ENCODE peak calls at places on chromosomes 5 and 9, in four cellular contexts. Z, K, B and T are unnamed samples.

GRCh38 chr9:13082796-13083195 is 196.7 kb downstream of the MPDZ start:
- DNase-seq in Z (peak; percentile 60), K (no peak), B (no peak), T (no peak)

GRCh38 chr5:26487553-26487952 is 550.8 kb downstream of the CDH9 start:
- DNase-seq in Z (no peak), K (no peak), B (no peak), T (peak; percentile 79)

GRCh38 chr9:94642526-94642925 is 3.2 kb upstream of the FBP1 start:
- DNase-seq in Z (no peak), K (no peak), B (no peak), T (no peak)

GRCh38 chr5:155085282-155085990 is 71.9 kb downstream of the KIF4B start:
- DNase-seq in Z (peak; percentile 86), K (no peak), B (no peak), T (no peak)

GRCh38 chr9:130789747-130790672 is 45.0 kb upstream of the ABL1 start:
- DNase-seq in Z (no peak), K (no peak), B (no peak), T (no peak)

GRCh38 chr5:177105546-177106476 is 19.1 kb downstream of the FGFR4 start:
- DNase-seq in Z (no peak), K (no peak), B (no peak), T (no peak)

GRCh38 chr9:119003218-119003617 is 366.0 kb downstream of the BRINP1 start:
- DNase-seq in Z (no peak), K (no peak), B (peak; percentile 63), T (no peak)

GRCh38 chr5:169350759-169351240 is 49.9 kb upstream of the SLIT3 start:
- DNase-seq in Z (peak; percentile 97), K (no peak), B (peak; percentile 76), T (peak; percentile 82)

GRCh38 chr5:180739271-180739670 is 587 bp downstream of the OR2Y1 start:
- DNase-seq in Z (no peak), K (no peak), B (no peak), T (no peak)

GRCh38 chr5:116510525-116510924 is 64.1 kb downstream of the SEMA6A start:
- DNase-seq in Z (no peak), K (no peak), B (peak; percentile 49), T (no peak)

GRCh38 chr5:38463634-38464521 is 92.6 kb downstream of the LIFR start:
- DNase-seq in Z (peak; percentile 33), K (no peak), B (peak; percentile 95), T (no peak)

GRCh38 chr9:134181648-134182034 is 17.3 kb upstream of the RNU6ATAC start:
- DNase-seq in Z (no peak), K (no peak), B (no peak), T (no peak)

GRCh38 chr5:151651997-151652645 is 34.6 kb downstream of the SPARC start:
- DNase-seq in Z (peak; percentile 93), K (peak; percentile 84), B (peak; percentile 83), T (peak; percentile 88)

GRCh38 chr9:134325096-134325812 is 1.0 kb upstream of the RXRA start:
- DNase-seq in Z (peak; percentile 66), K (no peak), B (peak; percentile 83), T (peak; percentile 68)

GRCh38 chr5:90528704-90529233 is 615 bp downstream of the LYSMD3 start:
- DNase-seq in Z (peak; percentile 56), K (no peak), B (peak; percentile 62), T (peak; percentile 51)

GRCh38 chr9:92289708-92290390 is 3.6 kb downstream of the IARS1 start:
- DNase-seq in Z (no peak), K (no peak), B (peak; percentile 11), T (no peak)

GRCh38 chr5:16568875-16569580 is 47.8 kb downstream of the RETREG1 start:
- DNase-seq in Z (peak; percentile 1), K (no peak), B (no peak), T (no peak)

GRCh38 chr9:37953775-37954437 is 50.0 kb upstream of the SLC25A51 start:
- DNase-seq in Z (peak; percentile 53), K (no peak), B (peak; percentile 99), T (peak; percentile 56)

GRCh38 chr5:111422747-111423455 is 89.4 kb downstream of the STARD4 start:
- DNase-seq in Z (no peak), K (no peak), B (no peak), T (no peak)

GRCh38 chr9:124475158-124475867 is 25.1 kb downstream of the ADGRD2 start:
- DNase-seq in Z (no peak), K (peak; percentile 69), B (no peak), T (no peak)

GRCh38 chr5:67214713-67215591 is 18.4 kb upstream of the CD180 start:
- DNase-seq in Z (no peak), K (no peak), B (no peak), T (no peak)

GRCh38 chr5:134846641-134846960 is 833 bp downstream of the C5orf24 start:
- DNase-seq in Z (no peak), K (no peak), B (peak; percentile 51), T (peak; percentile 27)

GRCh38 chr5:1386274-1386717 is 41.4 kb upstream of the CLPTM1L start:
- DNase-seq in Z (peak; percentile 73), K (peak; percentile 69), B (peak; percentile 8), T (peak; percentile 33)

GRCh38 chr9:88889386-88889785 is 101.9 kb upstream of the S1PR3 start:
- DNase-seq in Z (no peak), K (no peak), B (no peak), T (no peak)

GRCh38 chr9:63859475-63860215 is 1425.4 kb downstream of the FOXD4L5 start:
- DNase-seq in Z (peak; percentile 31), K (no peak), B (no peak), T (no peak)

GRCh38 chr5:173020643-173021042 is 35.5 kb upstream of the CREBRF start:
- DNase-seq in Z (no peak), K (no peak), B (no peak), T (no peak)

GRCh38 chr5:69075522-69076169 is 18.2 kb upstream of the SLC30A5 start:
- DNase-seq in Z (no peak), K (no peak), B (no peak), T (no peak)

GRCh38 chr9:124098141-124098905 is 86.8 kb downstream of the LHX2 start:
- DNase-seq in Z (peak; percentile 55), K (no peak), B (no peak), T (no peak)

GRCh38 chr5:10289353-10289752 is 18.3 kb downstream of the CMBL start:
- DNase-seq in Z (no peak), K (no peak), B (no peak), T (no peak)

DNA sequence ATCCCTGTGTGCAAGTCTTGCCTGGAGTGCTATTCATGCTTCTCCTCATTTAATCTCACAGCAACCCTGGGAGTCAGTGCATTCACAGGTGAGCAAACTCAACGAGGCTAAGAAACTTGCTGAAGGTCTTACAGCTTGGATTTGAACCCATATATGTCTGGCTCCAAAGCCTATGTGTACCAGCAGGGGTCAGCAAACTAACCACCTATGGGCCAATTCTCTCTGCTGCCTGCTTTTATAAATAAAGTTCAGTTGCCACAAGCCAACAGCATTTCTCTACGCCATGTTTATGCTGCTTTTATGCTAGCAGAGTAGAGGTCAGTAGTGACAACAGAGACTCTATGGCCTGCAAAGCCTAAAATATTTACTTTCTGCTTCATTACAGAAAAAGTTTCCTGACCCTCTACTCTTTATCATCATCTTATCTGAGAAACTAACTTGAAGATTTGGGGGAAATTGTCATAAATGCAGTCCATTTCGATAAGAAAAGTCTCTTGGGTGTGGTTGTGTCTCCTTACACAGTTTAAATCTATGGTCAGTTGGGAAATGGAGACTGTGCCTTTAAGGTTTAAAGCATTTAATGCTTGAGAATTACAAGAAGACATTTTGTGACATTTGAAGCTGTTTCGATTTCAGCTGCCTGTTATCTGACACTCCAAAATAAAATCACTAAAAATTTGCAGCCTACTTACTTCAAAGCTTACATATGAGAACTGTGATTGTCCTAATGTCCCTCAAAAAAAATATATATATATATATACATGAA is 137.7 kb downstream of the PRELID2 start:
- DNase-seq in Z (peak; percentile 70), K (peak; percentile 51), B (peak; percentile 46), T (peak; percentile 70)
- H2BK5ac ChIP-seq in Z (no peak overlapping the region), K (no peak overlapping the region), B (no peak overlapping the region), T (no peak overlapping the region)

DNA sequence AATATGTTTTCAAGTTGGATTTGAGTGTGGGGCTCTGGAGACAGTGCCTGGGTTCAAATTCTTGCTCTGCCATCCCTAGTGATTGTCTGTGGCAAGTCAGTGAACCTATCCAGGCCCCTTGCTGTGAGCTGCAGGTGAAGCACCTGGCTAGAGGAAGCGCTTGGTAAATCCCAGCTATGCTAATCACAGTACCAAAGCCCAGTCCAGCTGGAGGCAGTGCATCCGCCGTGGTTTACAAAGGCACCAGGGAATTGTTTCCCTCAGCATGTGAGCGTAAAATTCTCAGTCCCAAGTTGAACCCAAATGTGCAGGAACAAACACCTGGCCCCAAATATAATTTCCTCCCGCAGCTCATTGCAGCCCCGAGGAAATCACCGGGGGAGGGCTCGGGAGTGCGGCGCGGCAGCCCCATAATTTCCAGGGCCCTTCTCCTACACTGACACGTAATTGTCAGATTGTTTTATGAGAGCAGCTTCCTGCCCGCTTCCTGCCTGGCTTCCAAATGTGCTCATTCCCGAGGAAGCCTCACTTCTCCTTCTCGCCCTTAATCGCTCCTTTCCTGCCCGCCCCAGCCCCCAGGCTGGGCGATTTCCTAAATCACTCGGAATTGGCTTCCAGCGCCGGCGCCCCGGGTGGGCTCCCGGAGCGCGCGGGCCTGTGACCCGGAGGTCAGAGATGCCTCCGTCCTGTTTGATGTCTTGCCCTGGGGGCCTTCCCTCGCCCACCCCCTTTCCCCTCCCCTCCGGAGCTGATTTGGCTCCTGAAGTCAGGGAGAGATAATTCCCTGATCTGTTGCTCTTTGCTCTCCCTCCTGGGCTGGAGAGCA is 134.4 kb downstream of the FGF1 start:
- DNase-seq in Z (peak; percentile 89), K (peak; percentile 82), B (peak; percentile 58), T (peak; percentile 91)
- H3K23ac ChIP-seq in Z (no peak overlapping the region), K (no peak overlapping the region), B (no peak overlapping the region), T (peak overlapping the region; percentile 29)

GRCh38 chr9:137457406-137458193 is 1.5 kb downstream of the NSMF start:
- DNase-seq in Z (no peak), K (no peak), B (no peak), T (no peak)
- H2BK5ac ChIP-seq in Z (no peak overlapping the region), K (no peak overlapping the region), B (no peak overlapping the region), T (no peak overlapping the region)

GRCh38 chr9:101485873-101486692 is 47.6 kb upstream of the RNF20 start:
- DNase-seq in Z (peak; percentile 21), K (peak; percentile 75), B (peak; percentile 52), T (peak; percentile 77)
- H3K23ac ChIP-seq in Z (no peak overlapping the region), K (no peak overlapping the region), B (peak overlapping the region; percentile 88), T (peak overlapping the region; percentile 9)

DNA sequence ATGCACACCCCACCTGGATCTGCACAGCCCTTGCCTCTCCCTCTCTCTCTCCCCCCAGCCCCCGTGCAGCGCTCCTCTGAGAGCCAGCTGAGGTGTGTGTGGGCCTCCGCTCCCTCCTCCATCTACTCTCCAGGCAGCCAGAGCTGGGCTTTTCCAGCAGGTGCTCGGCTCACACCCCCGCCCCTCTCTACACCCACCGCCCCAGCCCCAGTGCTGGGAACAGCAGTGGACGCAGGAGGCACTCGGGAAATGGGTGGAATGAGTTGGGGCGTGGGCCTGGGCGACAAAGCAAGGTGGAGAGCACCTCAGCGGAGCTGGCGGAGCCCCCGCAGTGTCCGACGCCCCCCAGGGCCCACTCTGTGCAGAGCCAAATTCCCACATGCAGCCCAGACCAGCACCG is 13.3 kb upstream of the LHX3 start:
- DNase-seq in Z (no peak), K (no peak), B (no peak), T (no peak)
- H2BK5ac ChIP-seq in Z (no peak overlapping the region), K (no peak overlapping the region), B (no peak overlapping the region), T (no peak overlapping the region)

GRCh38 chr5:142753114-142753764 is 16.9 kb upstream of the ARHGAP26 start:
- DNase-seq in Z (peak; percentile 96), K (no peak), B (no peak), T (no peak)
- H3K23ac ChIP-seq in Z (no peak overlapping the region), K (no peak overlapping the region), B (no peak overlapping the region), T (no peak overlapping the region)